ENCODE peak calls at places on chromosomes 11 and 22, in five cellular contexts. Y is CD4-positive, alpha-beta T cell; X is mucosa of gallbladder; R is Daoy; F is stimulated activated CD8-positive, alpha-beta memory T cell treated with anti-CD3 and anti-CD28 coated beads, Interleukin-2, amount 100 ng/mL, for 48 hours. J is an unnamed sample.
A peak's percentile ranks its signal among the peaks of the same experiment; 100 is the strongest.

GRCh38 chr22:46136539-46137217 is 13.6 kb upstream of the PPARA start:
- DNase-seq in Y (no peak), X (no peak), R (no peak), F (no peak), J (no peak)

GRCh38 chr11:102244681-102245409 is 72.4 kb upstream of the BIRC3 start:
- DNase-seq in Y (no peak), X (no peak), R (peak; percentile 84), F (no peak), J (no peak)

GRCh38 chr11:117713676-117714075 is 83.3 kb downstream of the DSCAML1 start:
- DNase-seq in Y (no peak), X (no peak), R (no peak), F (no peak), J (no peak)

GRCh38 chr11:45362636-45363035 is 76.5 kb upstream of the SYT13 start:
- DNase-seq in Y (no peak), X (no peak), R (no peak), F (no peak), J (no peak)

GRCh38 chr11:88300888-88301477 is 36.6 kb downstream of the CTSC start:
- DNase-seq in Y (no peak), X (no peak), R (no peak), F (no peak), J (no peak)

GRCh38 chr22:48042621-48043395 is 1280.4 kb downstream of the TBC1D22A start:
- DNase-seq in Y (no peak), X (no peak), R (no peak), F (no peak), J (no peak)

GRCh38 chr22:18954333-18954732 is 18.2 kb upstream of the PRODH start:
- DNase-seq in Y (peak; percentile 63), X (peak; percentile 58), R (peak; percentile 64), F (peak; percentile 54), J (peak; percentile 55)

GRCh38 chr22:43208703-43209522 is 22.0 kb upstream of the TTLL12 start:
- DNase-seq in Y (no peak), X (no peak), R (no peak), F (no peak), J (no peak)

GRCh38 chr11:77411238-77411637 is 62.7 kb downstream of the PAK1 start:
- DNase-seq in Y (peak; percentile 35), X (peak; percentile 22), R (peak; percentile 19), F (peak; percentile 8), J (peak; percentile 18)

GRCh38 chr11:33086017-33086416 is 46.6 kb downstream of the TCP11L1 start:
- DNase-seq in Y (no peak), X (no peak), R (no peak), F (no peak), J (no peak)

GRCh38 chr22:32059426-32059825 is 16.4 kb downstream of the SLC5A1 start:
- DNase-seq in Y (no peak), X (no peak), R (no peak), F (no peak), J (no peak)

GRCh38 chr11:129385801-129386200 is 10.2 kb downstream of the BARX2 start:
- DNase-seq in Y (no peak), X (no peak), R (no peak), F (no peak), J (no peak)

GRCh38 chr11:44248109-44248508 is 61.8 kb downstream of the ALX4 start:
- DNase-seq in Y (no peak), X (no peak), R (no peak), F (no peak), J (no peak)

GRCh38 chr11:110015695-110016094 is 77.5 kb upstream of the ZC3H12C start:
- DNase-seq in Y (no peak), X (no peak), R (no peak), F (no peak), J (no peak)

GRCh38 chr11:64650923-64651523 is 60.0 kb downstream of the SLC22A12 start:
- DNase-seq in Y (no peak), X (no peak), R (peak; percentile 27), F (no peak), J (no peak)

GRCh38 chr11:68259122-68259959 is 12.4 kb downstream of the C11orf24 start:
- DNase-seq in Y (no peak), X (no peak), R (no peak), F (no peak), J (no peak)

GRCh38 chr22:43092085-43092484 is 2.9 kb upstream of the TTLL1 start:
- DNase-seq in Y (no peak), X (no peak), R (no peak), F (no peak), J (no peak)

GRCh38 chr11:118928870-118929495 is 3.3 kb upstream of the BCL9L start:
- DNase-seq in Y (no peak), X (no peak), R (peak; percentile 53), F (no peak), J (no peak)

GRCh38 chr11:122344281-122344680 is 228.3 kb upstream of the BLID start:
- DNase-seq in Y (no peak), X (no peak), R (peak; percentile 62), F (no peak), J (no peak)

GRCh38 chr11:26626346-26626745 is 54.3 kb upstream of the MUC15 start:
- DNase-seq in Y (no peak), X (no peak), R (peak; percentile 10), F (no peak), J (no peak)

GRCh38 chr22:41417622-41418390 is 28.8 kb downstream of the TOB2 start:
- DNase-seq in Y (no peak), X (peak; percentile 93), R (no peak), F (no peak), J (no peak)

GRCh38 chr22:48262596-48263430 is 1500.4 kb downstream of the TBC1D22A start:
- DNase-seq in Y (no peak), X (no peak), R (no peak), F (no peak), J (no peak)

GRCh38 chr11:13315517-13316432 is 38.2 kb downstream of the BMAL1 start:
- DNase-seq in Y (no peak), X (no peak), R (peak; percentile 27), F (no peak), J (no peak)

GRCh38 chr11:114091791-114092397 is 32.4 kb downstream of the ZBTB16 start:
- DNase-seq in Y (no peak), X (no peak), R (no peak), F (no peak), J (no peak)

GRCh38 chr11:123473941-123474668 is 44.0 kb downstream of the GRAMD1B start:
- DNase-seq in Y (no peak), X (no peak), R (peak; percentile 55), F (no peak), J (no peak)

GRCh38 chr22:42022162-42022847 is 23.7 kb downstream of the WBP2NL start:
- DNase-seq in Y (no peak), X (no peak), R (no peak), F (no peak), J (no peak)

GRCh38 chr11:76614471-76615183 is 55.9 kb downstream of the LRRC32 start:
- DNase-seq in Y (no peak), X (no peak), R (peak; percentile 37), F (no peak), J (no peak)

GRCh38 chr11:76248210-76248609 is 41.9 kb upstream of the WNT11 start:
- DNase-seq in Y (no peak), X (no peak), R (no peak), F (no peak), J (no peak)

GRCh38 chr11:13429288-13429687 is 33.7 kb downstream of the BTBD10 start:
- DNase-seq in Y (no peak), X (no peak), R (no peak), F (no peak), J (no peak)

GRCh38 chr11:71266114-71266833 is 13.9 kb upstream of the SHANK2 start:
- DNase-seq in Y (no peak), X (peak; percentile 45), R (no peak), F (no peak), J (no peak)

GRCh38 chr11:130337281-130338089 is 22.8 kb upstream of the ZBTB44 start:
- DNase-seq in Y (no peak), X (no peak), R (no peak), F (no peak), J (no peak)

GRCh38 chr22:49934891-49935557 is 16.6 kb downstream of the CRELD2 start:
- DNase-seq in Y (peak; percentile 92), X (peak; percentile 61), R (peak; percentile 62), F (peak; percentile 92), J (peak; percentile 91)

J was measured in stimulated activated effector memory CD8-positive, alpha-beta T cell treated with anti-CD3 and anti-CD28 coated beads, Interleukin-12 subunit alpha, Interleukin-12 subunit beta, amount 100 ng/mL, for 72 hours.